ENCODE peak calls at places on chromosomes 12 and 14, in nine cellular contexts. V is OCI-LY7; D is GM13977; B is HCEC 1CT; O is LHCN-M2; W is foreskin fibroblast; Q is effector CD4-positive, alpha-beta T cell; N is AG04450; M is EL. F is an unnamed sample.

GRCh38 chr14:73851567-73852382 is at the start of gene PTGR2:
- DNase-seq in V (peak; percentile 96), D (peak; percentile 94), B (peak; percentile 97), O (peak; percentile 96), W (peak; percentile 94), Q (peak; percentile 88), N (peak; percentile 94), M (peak; percentile 99), F (peak; percentile 90)

GRCh38 chr14:77059276-77059934 is 30.9 kb upstream of the IRF2BPL start:
- DNase-seq in V (no peak), D (no peak), B (peak; percentile 94), O (peak; percentile 96), W (peak; percentile 95), Q (no peak), N (no peak), M (peak; percentile 90), F (peak; percentile 71)

GRCh38 chr12:50087995-50088394 is 2.9 kb downstream of the SMARCD1 start:
- DNase-seq in V (no peak), D (no peak), B (peak; percentile 61), O (peak; percentile 74), W (peak; percentile 70), Q (no peak), N (no peak), M (peak; percentile 55), F (no peak)

GRCh38 chr12:57726884-57727757 is 11.4 kb downstream of the AGAP2 start:
- DNase-seq in V (no peak), D (peak; percentile 20), B (no peak), O (no peak), W (no peak), Q (no peak), N (no peak), M (no peak), F (no peak)

GRCh38 chr14:72433511-72433910 is 460.4 kb downstream of the DPF3 start:
- DNase-seq in V (no peak), D (no peak), B (peak; percentile 53), O (peak; percentile 45), W (peak; percentile 26), Q (no peak), N (no peak), M (peak; percentile 53), F (no peak)

GRCh38 chr14:90903101-90903500 is 86.9 kb upstream of the TTC7B start:
- DNase-seq in V (peak; percentile 70), D (peak; percentile 68), B (peak; percentile 48), O (peak; percentile 55), W (peak; percentile 35), Q (peak; percentile 36), N (peak; percentile 15), M (peak; percentile 52), F (peak; percentile 29)

GRCh38 chr14:95415993-95416392 is 96.3 kb upstream of the CLMN start:
- DNase-seq in V (no peak), D (no peak), B (no peak), O (no peak), W (no peak), Q (no peak), N (no peak), M (no peak), F (no peak)

GRCh38 chr12:50589650-50590435 is 85.1 kb downstream of the DIP2B start:
- DNase-seq in V (no peak), D (no peak), B (peak; percentile 87), O (peak; percentile 90), W (peak; percentile 73), Q (no peak), N (peak; percentile 76), M (peak; percentile 92), F (no peak)

GRCh38 chr14:33393155-33393894 is 454.6 kb downstream of the NPAS3 start:
- DNase-seq in V (no peak), D (no peak), B (no peak), O (no peak), W (no peak), Q (no peak), N (no peak), M (no peak), F (no peak)

GRCh38 chr14:63941023-63941422 is 88.2 kb downstream of the SYNE2 start:
- DNase-seq in V (no peak), D (no peak), B (no peak), O (no peak), W (no peak), Q (no peak), N (no peak), M (no peak), F (no peak)